ENCODE peak calls at places on chromosomes 5 and 9, in ten cellular contexts. One of them, this sample, is unnamed.

GRCh38 chr5:37437716-37438115 is 58.6 kb downstream of the WDR70 start:
- DNase-seq in tibial nerve: no peak
- DNase-seq in body of pancreas: no peak
- DNase-seq in GM12878: no peak
- DNase-seq in SK-N-SH: no peak
- DNase-seq in CD8-positive, alpha-beta T cell: no peak
- DNase-seq in left ventricle myocardium inferior: no peak
- DNase-seq in fibroblast of lung: peak; percentile 14
- DNase-seq in lower lobe of right lung: no peak
- DNase-seq in Peyer's patch: no peak
- DNase-seq in this sample: no peak

GRCh38 chr5:16713386-16713928 is 96.7 kb upstream of the RETREG1 start:
- DNase-seq in body of pancreas: no peak
- DNase-seq in fibroblast of lung: peak; percentile 70
- DNase-seq in left ventricle myocardium inferior: no peak
- DNase-seq in lower lobe of right lung: no peak
- DNase-seq in tibial nerve: no peak
- DNase-seq in GM12878: no peak
- DNase-seq in SK-N-SH: peak; percentile 82
- DNase-seq in CD8-positive, alpha-beta T cell: no peak
- DNase-seq in Peyer's patch: no peak
- DNase-seq in this sample: no peak

GRCh38 chr5:109170629-109171350 is 239.0 kb downstream of the PJA2 start:
- DNase-seq in left ventricle myocardium inferior: no peak
- DNase-seq in body of pancreas: no peak
- DNase-seq in lower lobe of right lung: no peak
- DNase-seq in tibial nerve: no peak
- DNase-seq in CD8-positive, alpha-beta T cell: no peak
- DNase-seq in fibroblast of lung: no peak
- DNase-seq in Peyer's patch: no peak
- DNase-seq in GM12878: no peak
- DNase-seq in SK-N-SH: no peak
- DNase-seq in this sample: no peak

GRCh38 chr5:157874861-157875260 is 15.9 kb upstream of the CLINT1 start:
- DNase-seq in lower lobe of right lung: no peak
- DNase-seq in CD8-positive, alpha-beta T cell: no peak
- DNase-seq in Peyer's patch: no peak
- DNase-seq in tibial nerve: no peak
- DNase-seq in SK-N-SH: no peak
- DNase-seq in fibroblast of lung: no peak
- DNase-seq in GM12878: no peak
- DNase-seq in left ventricle myocardium inferior: no peak
- DNase-seq in body of pancreas: no peak
- DNase-seq in this sample: no peak

GRCh38 chr5:73382412-73382795 is 66.2 kb downstream of the FOXD1 start:
- DNase-seq in SK-N-SH: peak; percentile 36
- DNase-seq in Peyer's patch: no peak
- DNase-seq in lower lobe of right lung: no peak
- DNase-seq in CD8-positive, alpha-beta T cell: no peak
- DNase-seq in left ventricle myocardium inferior: no peak
- DNase-seq in tibial nerve: no peak
- DNase-seq in GM12878: no peak
- DNase-seq in body of pancreas: no peak
- DNase-seq in fibroblast of lung: no peak
- DNase-seq in this sample: no peak

GRCh38 chr5:177606071-177607051 is 6.4 kb downstream of the B4GALT7 start:
- DNase-seq in CD8-positive, alpha-beta T cell: no peak
- DNase-seq in fibroblast of lung: no peak
- DNase-seq in left ventricle myocardium inferior: no peak
- DNase-seq in Peyer's patch: peak; percentile 3
- DNase-seq in body of pancreas: no peak
- DNase-seq in SK-N-SH: no peak
- DNase-seq in GM12878: no peak
- DNase-seq in lower lobe of right lung: no peak
- DNase-seq in tibial nerve: no peak
- DNase-seq in this sample: no peak

GRCh38 chr9:126927419-126927818 is 12.8 kb downstream of the RALGPS1 start:
- DNase-seq in Peyer's patch: no peak
- DNase-seq in fibroblast of lung: no peak
- DNase-seq in CD8-positive, alpha-beta T cell: no peak
- DNase-seq in lower lobe of right lung: no peak
- DNase-seq in body of pancreas: peak; percentile 31
- DNase-seq in SK-N-SH: no peak
- DNase-seq in left ventricle myocardium inferior: no peak
- DNase-seq in tibial nerve: no peak
- DNase-seq in GM12878: no peak
- DNase-seq in this sample: no peak

GRCh38 chr9:20989923-20990341 is 41.5 kb downstream of the HACD4 start:
- DNase-seq in SK-N-SH: no peak
- DNase-seq in tibial nerve: no peak
- DNase-seq in lower lobe of right lung: peak; percentile 79
- DNase-seq in GM12878: no peak
- DNase-seq in body of pancreas: peak; percentile 22
- DNase-seq in Peyer's patch: no peak
- DNase-seq in fibroblast of lung: no peak
- DNase-seq in CD8-positive, alpha-beta T cell: no peak
- DNase-seq in left ventricle myocardium inferior: peak; percentile 41
- DNase-seq in this sample: peak; percentile 39

GRCh38 chr9:109574061-109574882 is 76.2 kb upstream of the PTPN3 start:
- DNase-seq in SK-N-SH: peak; percentile 42
- DNase-seq in CD8-positive, alpha-beta T cell: no peak
- DNase-seq in tibial nerve: no peak
- DNase-seq in GM12878: peak; percentile 5
- DNase-seq in left ventricle myocardium inferior: no peak
- DNase-seq in Peyer's patch: no peak
- DNase-seq in fibroblast of lung: peak; percentile 78
- DNase-seq in body of pancreas: peak; percentile 25
- DNase-seq in lower lobe of right lung: no peak
- DNase-seq in this sample: peak; percentile 29

GRCh38 chr9:99266136-99267023 is 44.3 kb downstream of the SEC61B start:
- DNase-seq in SK-N-SH: peak; percentile 74
- DNase-seq in CD8-positive, alpha-beta T cell: peak; percentile 25
- DNase-seq in left ventricle myocardium inferior: peak; percentile 64
- DNase-seq in body of pancreas: peak; percentile 72
- DNase-seq in fibroblast of lung: peak; percentile 74
- DNase-seq in Peyer's patch: peak; percentile 59
- DNase-seq in lower lobe of right lung: peak; percentile 78
- DNase-seq in GM12878: peak; percentile 48
- DNase-seq in tibial nerve: peak; percentile 46
- DNase-seq in this sample: peak; percentile 63

DNA sequence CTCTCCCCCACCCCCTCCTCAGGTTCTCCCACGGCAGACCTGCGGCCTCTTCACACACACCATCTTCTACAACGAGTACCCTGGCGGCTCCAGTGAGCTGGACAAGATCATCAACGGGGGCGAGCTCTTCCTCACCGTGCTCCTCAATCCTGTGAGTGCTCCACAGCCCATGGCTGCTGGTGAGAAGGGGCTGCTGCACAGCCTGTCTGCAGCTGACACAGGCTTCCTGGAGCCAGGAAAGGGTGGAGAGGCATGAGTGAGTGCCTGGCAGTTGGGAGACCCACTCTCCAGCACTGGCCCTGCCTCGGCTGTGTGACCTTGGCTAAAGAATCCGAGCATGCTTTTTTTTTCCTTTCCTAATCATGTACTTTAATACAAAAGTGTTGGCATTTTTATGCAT is 31.3 kb downstream of the NDST1 start:
- DNase-seq in body of pancreas: no peak
- DNase-seq in GM12878: no peak
- DNase-seq in tibial nerve: no peak
- DNase-seq in CD8-positive, alpha-beta T cell: no peak
- DNase-seq in left ventricle myocardium inferior: no peak
- DNase-seq in lower lobe of right lung: no peak
- DNase-seq in SK-N-SH: no peak
- DNase-seq in fibroblast of lung: no peak
- DNase-seq in Peyer's patch: no peak
- DNase-seq in this sample: no peak
- TF ChIP-seq CTCF in body of pancreas: no peak
- TF ChIP-seq CTCF in GM12878: no peak
- TF ChIP-seq CTCF in tibial nerve: no peak
- TF ChIP-seq CTCF in CD8-positive, alpha-beta T cell: no peak
- TF ChIP-seq CTCF in left ventricle myocardium inferior: no peak
- TF ChIP-seq CTCF in lower lobe of right lung: no peak
- TF ChIP-seq CTCF in SK-N-SH: no peak
- TF ChIP-seq CTCF in fibroblast of lung: no peak
- TF ChIP-seq CTCF in Peyer's patch: no peak
- TF ChIP-seq CTCF in this sample: no peak

DNA sequence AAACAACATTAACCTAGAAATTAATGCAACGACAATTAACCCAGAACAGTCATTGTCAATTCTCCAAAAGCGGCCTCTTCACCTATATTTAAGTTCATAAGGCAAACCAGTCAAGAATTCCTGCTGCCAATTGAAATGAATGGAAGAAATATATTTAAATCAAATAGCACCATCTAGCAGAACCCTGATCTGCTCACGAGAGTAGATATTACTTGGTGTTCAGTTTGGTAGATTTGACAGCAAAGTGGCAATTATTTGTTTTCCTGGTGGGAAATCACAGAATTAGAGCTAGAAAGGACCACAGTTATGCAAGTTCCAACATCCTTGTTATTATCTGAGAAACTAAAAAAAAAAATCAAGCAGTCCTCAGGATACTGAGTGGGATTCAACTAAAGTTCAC is 2.3 kb downstream of the SSBP2 start:
- DNase-seq in SK-N-SH: no peak
- DNase-seq in lower lobe of right lung: no peak
- DNase-seq in GM12878: no peak
- DNase-seq in CD8-positive, alpha-beta T cell: no peak
- DNase-seq in fibroblast of lung: peak; percentile 26
- DNase-seq in body of pancreas: no peak
- DNase-seq in tibial nerve: no peak
- DNase-seq in Peyer's patch: no peak
- DNase-seq in left ventricle myocardium inferior: no peak
- DNase-seq in this sample: no peak
- H3K4me1 ChIP-seq in SK-N-SH: peaks cover 10% of the 10 kb centered on the region
- H3K4me1 ChIP-seq in lower lobe of right lung: peaks cover 27% of the 10 kb centered on the region
- H3K4me1 ChIP-seq in GM12878: peaks cover 17% of the 10 kb centered on the region
- H3K4me1 ChIP-seq in CD8-positive, alpha-beta T cell: peaks cover 17% of the 10 kb centered on the region
- H3K4me1 ChIP-seq in fibroblast of lung: peaks cover 6% of the 10 kb centered on the region
- H3K4me1 ChIP-seq in body of pancreas: peaks cover 25% of the 10 kb centered on the region
- H3K4me1 ChIP-seq in tibial nerve: no peaks in the 10 kb centered on the region
- H3K4me1 ChIP-seq in Peyer's patch: no peaks in the 10 kb centered on the region
- H3K4me1 ChIP-seq in left ventricle myocardium inferior: peaks cover 48% of the 10 kb centered on the region
- H3K4me1 ChIP-seq in this sample: peaks cover 29% of the 10 kb centered on the region

GRCh38 chr9:79976501-79977444 is 405.0 kb downstream of the TLE4 start:
- DNase-seq in CD8-positive, alpha-beta T cell: no peak
- DNase-seq in Peyer's patch: no peak
- DNase-seq in lower lobe of right lung: no peak
- DNase-seq in body of pancreas: no peak
- DNase-seq in left ventricle myocardium inferior: no peak
- DNase-seq in SK-N-SH: no peak
- DNase-seq in fibroblast of lung: no peak
- DNase-seq in tibial nerve: no peak
- DNase-seq in GM12878: no peak
- DNase-seq in this sample: no peak
- H3K4me3 ChIP-seq in CD8-positive, alpha-beta T cell: no peak overlapping the region
- H3K4me3 ChIP-seq in Peyer's patch: no peak overlapping the region
- H3K4me3 ChIP-seq in lower lobe of right lung: no peak overlapping the region
- H3K4me3 ChIP-seq in body of pancreas: no peak overlapping the region
- H3K4me3 ChIP-seq in left ventricle myocardium inferior: no peak overlapping the region
- H3K4me3 ChIP-seq in SK-N-SH: no peak overlapping the region
- H3K4me3 ChIP-seq in fibroblast of lung: no peak overlapping the region
- H3K4me3 ChIP-seq in tibial nerve: no peak overlapping the region
- H3K4me3 ChIP-seq in GM12878: no peak overlapping the region
- H3K4me3 ChIP-seq in this sample: no peak overlapping the region

GRCh38 chr5:126488362-126489065 is 65.3 kb downstream of the GRAMD2B start:
- DNase-seq in left ventricle myocardium inferior: no peak
- DNase-seq in fibroblast of lung: no peak
- DNase-seq in body of pancreas: no peak
- DNase-seq in SK-N-SH: no peak
- DNase-seq in GM12878: no peak
- DNase-seq in tibial nerve: no peak
- DNase-seq in CD8-positive, alpha-beta T cell: no peak
- DNase-seq in lower lobe of right lung: no peak
- DNase-seq in Peyer's patch: no peak
- DNase-seq in this sample: no peak

GRCh38 chr5:126490167-126490937 is 67.1 kb downstream of the GRAMD2B start:
- DNase-seq in body of pancreas: no peak
- DNase-seq in CD8-positive, alpha-beta T cell: no peak
- DNase-seq in lower lobe of right lung: no peak
- DNase-seq in left ventricle myocardium inferior: no peak
- DNase-seq in Peyer's patch: no peak
- DNase-seq in SK-N-SH: no peak
- DNase-seq in GM12878: no peak
- DNase-seq in fibroblast of lung: no peak
- DNase-seq in tibial nerve: peak; percentile 40
- DNase-seq in this sample: no peak

GRCh38 chr5:126494393-126494792 is 71.2 kb downstream of the GRAMD2B start:
- DNase-seq in CD8-positive, alpha-beta T cell: no peak
- DNase-seq in GM12878: no peak
- DNase-seq in lower lobe of right lung: no peak
- DNase-seq in SK-N-SH: no peak
- DNase-seq in Peyer's patch: no peak
- DNase-seq in left ventricle myocardium inferior: no peak
- DNase-seq in fibroblast of lung: no peak
- DNase-seq in tibial nerve: no peak
- DNase-seq in body of pancreas: no peak
- DNase-seq in this sample: no peak

GRCh38 chr5:126497506-126497905 is 74.3 kb downstream of the GRAMD2B start:
- DNase-seq in tibial nerve: no peak
- DNase-seq in left ventricle myocardium inferior: no peak
- DNase-seq in fibroblast of lung: no peak
- DNase-seq in lower lobe of right lung: no peak
- DNase-seq in SK-N-SH: no peak
- DNase-seq in GM12878: no peak
- DNase-seq in body of pancreas: no peak
- DNase-seq in Peyer's patch: no peak
- DNase-seq in CD8-positive, alpha-beta T cell: no peak
- DNase-seq in this sample: no peak

DNA sequence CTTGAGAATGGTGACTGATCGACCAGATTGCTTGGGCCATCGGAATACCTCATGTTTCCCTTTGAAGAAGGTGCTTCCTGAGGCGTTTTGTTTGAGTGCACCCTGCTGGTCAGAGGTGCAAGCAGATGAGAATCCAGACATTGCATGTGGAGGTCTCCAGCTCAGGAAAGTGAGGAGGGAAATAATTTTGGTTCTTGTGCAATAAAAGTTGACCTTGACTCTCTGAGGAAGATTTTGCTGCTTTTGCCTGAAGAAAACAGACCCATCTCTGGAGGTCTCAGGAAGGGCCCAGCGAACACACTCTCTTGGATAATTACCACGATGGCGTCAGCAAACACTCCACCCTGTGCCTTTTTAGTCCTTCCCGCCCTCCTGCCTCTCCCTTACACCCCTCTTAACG is 69.7 kb downstream of the GRAMD2B start:
- DNase-seq in SK-N-SH: no peak
- DNase-seq in left ventricle myocardium inferior: no peak
- DNase-seq in CD8-positive, alpha-beta T cell: no peak
- DNase-seq in body of pancreas: no peak
- DNase-seq in Peyer's patch: no peak
- DNase-seq in lower lobe of right lung: no peak
- DNase-seq in fibroblast of lung: peak; percentile 50
- DNase-seq in tibial nerve: no peak
- DNase-seq in GM12878: no peak
- DNase-seq in this sample: no peak
- TF ChIP-seq CTCF in SK-N-SH: peak; percentile 41
- TF ChIP-seq CTCF in left ventricle myocardium inferior: peak; percentile 54
- TF ChIP-seq CTCF in CD8-positive, alpha-beta T cell: no peak
- TF ChIP-seq CTCF in body of pancreas: peak; percentile 22
- TF ChIP-seq CTCF in Peyer's patch: no peak
- TF ChIP-seq CTCF in lower lobe of right lung: no peak
- TF ChIP-seq CTCF in fibroblast of lung: no peak
- TF ChIP-seq CTCF in tibial nerve: no peak
- TF ChIP-seq CTCF in GM12878: peak; percentile 32
- TF ChIP-seq CTCF in this sample: peak; percentile 22

GRCh38 chr5:54520438-54520846 is 2.9 kb downstream of the SNX18 start:
- DNase-seq in left ventricle myocardium inferior: no peak
- DNase-seq in lower lobe of right lung: no peak
- DNase-seq in SK-N-SH: no peak
- DNase-seq in GM12878: no peak
- DNase-seq in fibroblast of lung: peak; percentile 47
- DNase-seq in Peyer's patch: no peak
- DNase-seq in CD8-positive, alpha-beta T cell: no peak
- DNase-seq in body of pancreas: no peak
- DNase-seq in tibial nerve: no peak
- DNase-seq in this sample: peak; percentile 41
- H3K4me1 ChIP-seq in left ventricle myocardium inferior: peaks cover 84% of the 10 kb centered on the region
- H3K4me1 ChIP-seq in lower lobe of right lung: peaks cover 65% of the 10 kb centered on the region
- H3K4me1 ChIP-seq in SK-N-SH: peaks cover 47% of the 10 kb centered on the region
- H3K4me1 ChIP-seq in GM12878: no peaks in the 10 kb centered on the region
- H3K4me1 ChIP-seq in fibroblast of lung: peaks cover 10% of the 10 kb centered on the region
- H3K4me1 ChIP-seq in Peyer's patch: peaks cover 10% of the 10 kb centered on the region
- H3K4me1 ChIP-seq in CD8-positive, alpha-beta T cell: peaks cover 60% of the 10 kb centered on the region
- H3K4me1 ChIP-seq in body of pancreas: peaks cover 69% of the 10 kb centered on the region
- H3K4me1 ChIP-seq in tibial nerve: no peaks in the 10 kb centered on the region
- H3K4me1 ChIP-seq in this sample: peaks cover 75% of the 10 kb centered on the region